ENCODE peak calls at places on chromosomes 1 and 21, in ten cellular contexts. T is aorta, W is small intestine, A is heart left ventricle, G is OCI-LY7, Z is IMR-90, P is kidney, M is mesenchymal stem cell, N is tibial artery, E is testis. Q is an unnamed sample. For H3K4me1, the result is how much of the 10 kb centered on the place peaks cover.

GRCh38 chr1:160681067-160681890 is 30.3 kb downstream of the CD48 start:
- DNase-seq in T (peak), W (peak), A (peak), G (peak), Z (peak), P (peak), M (peak), N (peak), E (peak), Q (peak)

GRCh38 chr1:91569411-91570104 is 68.9 kb downstream of the CDC7 start:
- DNase-seq in T (peak), W (no peak), A (peak), G (no peak), Z (peak), P (peak), M (peak), N (peak), E (peak), Q (peak)

GRCh38 chr1:42420911-42421585 is 34.8 kb downstream of the ZMYND12 start:
- DNase-seq in T (no peak), W (peak), A (peak), G (no peak), Z (peak), P (peak), M (peak), N (no peak), E (peak), Q (peak)

GRCh38 chr1:175683491-175684175 is 59.8 kb downstream of the TNR start:
- DNase-seq in T (no peak), W (no peak), A (no peak), G (no peak), Z (no peak), P (no peak), M (no peak), N (no peak), E (no peak), Q (no peak)

GRCh38 chr21:36450511-36450910 is 29.4 kb downstream of the CLDN14 start:
- DNase-seq in T (no peak), W (no peak), A (no peak), G (no peak), Z (peak), P (no peak), M (no peak), N (no peak), E (no peak), Q (peak)

GRCh38 chr1:22709891-22710687 is 550 bp upstream of the EPHB2 start:
- DNase-seq in T (peak), W (no peak), A (peak), G (peak), Z (peak), P (no peak), M (peak), N (no peak), E (peak), Q (peak)

GRCh38 chr1:97143236-97143882 is 421.8 kb downstream of the PTBP2 start:
- DNase-seq in T (no peak), W (no peak), A (no peak), G (no peak), Z (peak), P (no peak), M (no peak), N (no peak), E (no peak), Q (peak)

GRCh38 chr1:212346586-212346985 is 61.4 kb downstream of the PPP2R5A start:
- DNase-seq in T (no peak), W (no peak), A (no peak), G (no peak), Z (peak), P (no peak), M (no peak), N (no peak), E (no peak), Q (no peak)

GRCh38 chr1:165841582-165842362 is 14.4 kb downstream of the UCK2 start:
- DNase-seq in T (no peak), W (no peak), A (no peak), G (no peak), Z (peak), P (no peak), M (peak), N (no peak), E (no peak), Q (peak)

GRCh38 chr1:179090923-179091322 is 9.1 kb downstream of the TOR3A start:
- DNase-seq in T (no peak), W (no peak), A (no peak), G (no peak), Z (no peak), P (no peak), M (no peak), N (no peak), E (no peak), Q (no peak)

GRCh38 chr1:203537806-203538464 is 44.0 kb downstream of the OPTC start:
- DNase-seq in T (peak), W (peak), A (no peak), G (no peak), Z (peak), P (no peak), M (no peak), N (no peak), E (no peak), Q (peak)

GRCh38 chr21:39867198-39867650 is at the start of gene PCP4:
- DNase-seq in T (no peak), W (peak), A (no peak), G (peak), Z (no peak), P (no peak), M (no peak), N (peak), E (peak), Q (peak)

GRCh38 chr1:215357901-215358300 is 209.2 kb upstream of the KCTD3 start:
- DNase-seq in T (no peak), W (no peak), A (no peak), G (no peak), Z (no peak), P (no peak), M (no peak), N (no peak), E (no peak), Q (no peak)

GRCh38 chr21:46622226-46622625 is 13.2 kb upstream of the PRMT2 start:
- DNase-seq in T (peak), W (peak), A (peak), G (no peak), Z (no peak), P (no peak), M (no peak), N (no peak), E (peak), Q (no peak)

GRCh38 chr1:162497723-162498441 is at the start of gene UHMK1:
- DNase-seq in T (peak), W (peak), A (peak), G (peak), Z (peak), P (peak), M (peak), N (peak), E (peak), Q (peak)

GRCh38 chr1:38071530-38072266 is 25.1 kb upstream of the POU3F1 start:
- DNase-seq in T (no peak), W (peak), A (no peak), G (peak), Z (peak), P (no peak), M (peak), N (no peak), E (no peak), Q (peak)

GRCh38 chr1:114342376-114342775 is 168.6 kb downstream of the TRIM33 start:
- DNase-seq in T (no peak), W (peak), A (no peak), G (no peak), Z (no peak), P (no peak), M (no peak), N (no peak), E (peak), Q (peak)

GRCh38 chr1:216330262-216330661 is 93.0 kb downstream of the USH2A start:
- DNase-seq in T (no peak), W (no peak), A (no peak), G (no peak), Z (peak), P (no peak), M (peak), N (no peak), E (no peak), Q (no peak)

GRCh38 chr1:51433269-51433971 is 85.6 kb downstream of the EPS15 start:
- DNase-seq in T (no peak), W (peak), A (no peak), G (peak), Z (no peak), P (no peak), M (peak), N (no peak), E (no peak), Q (peak)

GRCh38 chr1:183882328-183883167 is 77.6 kb downstream of the RGL1 start:
- DNase-seq in T (no peak), W (no peak), A (no peak), G (no peak), Z (no peak), P (no peak), M (no peak), N (no peak), E (no peak), Q (peak)

GRCh38 chr1:183879477-183879876 is 74.6 kb downstream of the RGL1 start:
- DNase-seq in T (no peak), W (no peak), A (no peak), G (no peak), Z (no peak), P (no peak), M (peak), N (no peak), E (no peak), Q (no peak)

GRCh38 chr1:183881387-183882084 is 76.6 kb downstream of the RGL1 start:
- DNase-seq in T (no peak), W (peak), A (peak), G (no peak), Z (peak), P (peak), M (peak), N (no peak), E (peak), Q (peak)

GRCh38 chr1:183877321-183877720 is 72.4 kb downstream of the RGL1 start:
- DNase-seq in T (peak), W (no peak), A (peak), G (no peak), Z (peak), P (peak), M (no peak), N (peak), E (peak), Q (no peak)

GRCh38 chr1:183879966-183880365 is 75.0 kb downstream of the RGL1 start:
- DNase-seq in T (no peak), W (no peak), A (no peak), G (no peak), Z (no peak), P (no peak), M (no peak), N (no peak), E (no peak), Q (no peak)
- H3K4me1 ChIP-seq in T (under half), W (under half), A (half or more), G (under half), Z (under half), P (under half), M (under half), N (under half), E (half or more), Q (under half)

GRCh38 chr1:111602974-111603373 is 16.6 kb upstream of the RAP1A start:
- DNase-seq in T (no peak), W (no peak), A (no peak), G (no peak), Z (no peak), P (no peak), M (no peak), N (no peak), E (no peak), Q (no peak)
- H3K4me1 ChIP-seq in T (under half), W (under half), A (half or more), G (half or more), Z (under half), P (under half), M (under half), N (under half), E (under half), Q (under half)

DNA sequence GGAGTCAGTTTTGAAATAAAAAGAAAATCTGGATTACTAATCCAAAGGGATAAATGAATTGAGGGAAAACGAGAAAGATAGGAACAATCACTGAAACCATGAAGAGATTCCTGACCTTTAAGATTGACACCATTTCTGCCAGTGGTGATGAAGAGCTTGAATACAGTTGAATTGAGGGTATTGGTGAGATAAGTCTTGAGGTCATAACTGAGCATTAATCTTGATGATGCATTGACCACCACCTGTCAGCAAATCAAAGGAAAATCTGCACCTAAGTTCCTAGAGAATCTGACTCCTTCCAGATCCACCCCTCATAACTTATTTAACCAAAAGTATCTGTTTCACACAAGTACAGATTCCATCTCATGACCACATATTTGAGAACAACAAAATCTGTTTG is 21.6 kb downstream of the RPS27 start:
- DNase-seq in T (no peak), W (no peak), A (no peak), G (no peak), Z (no peak), P (no peak), M (no peak), N (no peak), E (no peak), Q (no peak)
- H3K4me1 ChIP-seq in T (under half), W (under half), A (under half), G (under half), Z (under half), P (under half), M (under half), N (under half), E (under half), Q (under half)

GRCh38 chr1:116923421-116923820 is 13.7 kb downstream of the PTGFRN start:
- DNase-seq in T (no peak), W (no peak), A (no peak), G (no peak), Z (no peak), P (no peak), M (no peak), N (no peak), E (no peak), Q (peak)

GRCh38 chr1:116929961-116930592 is 20.4 kb downstream of the PTGFRN start:
- DNase-seq in T (no peak), W (no peak), A (no peak), G (no peak), Z (no peak), P (no peak), M (no peak), N (no peak), E (no peak), Q (no peak)

GRCh38 chr1:116921937-116922336 is 12.2 kb downstream of the PTGFRN start:
- DNase-seq in T (no peak), W (no peak), A (no peak), G (no peak), Z (no peak), P (no peak), M (no peak), N (no peak), E (no peak), Q (no peak)

GRCh38 chr1:116931016-116931918 is 21.6 kb downstream of the PTGFRN start:
- DNase-seq in T (no peak), W (no peak), A (no peak), G (no peak), Z (no peak), P (no peak), M (no peak), N (no peak), E (no peak), Q (no peak)

GRCh38 chr1:116927049-116927798 is 17.5 kb downstream of the PTGFRN start:
- DNase-seq in T (no peak), W (peak), A (no peak), G (no peak), Z (no peak), P (no peak), M (no peak), N (no peak), E (no peak), Q (no peak)
- H3K4me1 ChIP-seq in T (under half), W (under half), A (under half), G (under half), Z (under half), P (under half), M (under half), N (under half), E (under half), Q (under half)

GRCh38 chr1:16165548-16165947 is 9.7 kb upstream of the EPHA2 start:
- DNase-seq in T (no peak), W (no peak), A (no peak), G (peak), Z (no peak), P (no peak), M (no peak), N (no peak), E (no peak), Q (no peak)
- H3K4me1 ChIP-seq in T (under half), W (under half), A (under half), G (under half), Z (under half), P (under half), M (under half), N (under half), E (under half), Q (under half)

DNA sequence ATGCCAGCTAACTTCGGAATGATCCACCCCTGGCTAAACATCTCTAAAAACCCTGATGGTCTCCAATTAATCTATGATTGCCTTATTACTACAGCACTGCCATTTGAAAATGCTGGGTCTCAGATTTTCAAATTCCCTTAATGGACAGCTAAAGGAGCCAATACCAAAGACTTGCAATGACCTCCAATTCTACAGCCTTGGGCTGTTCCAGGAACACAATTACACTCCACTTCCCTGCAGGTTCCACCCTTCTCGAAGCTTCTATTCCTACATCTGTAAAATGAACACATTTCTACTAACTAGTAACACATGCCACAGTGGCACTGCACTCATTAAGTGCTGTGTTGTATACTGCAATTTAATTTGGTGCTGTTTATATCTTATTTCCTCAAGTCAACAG is 85.7 kb upstream of the AK4 start:
- DNase-seq in T (no peak), W (no peak), A (no peak), G (no peak), Z (no peak), P (no peak), M (no peak), N (no peak), E (no peak), Q (no peak)
- H3K4me1 ChIP-seq in T (under half), W (under half), A (half or more), G (under half), Z (under half), P (under half), M (under half), N (under half), E (under half), Q (under half)

GRCh38 chr21:26964379-26964778 is 2.5 kb downstream of the ADAMTS5 start:
- DNase-seq in T (peak), W (no peak), A (peak), G (no peak), Z (peak), P (peak), M (peak), N (peak), E (peak), Q (no peak)

GRCh38 chr21:26966978-26967913 is at the start of gene ADAMTS5:
- DNase-seq in T (peak), W (no peak), A (peak), G (no peak), Z (peak), P (peak), M (peak), N (peak), E (peak), Q (peak)

GRCh38 chr21:26965567-26966359 is 1.1 kb downstream of the ADAMTS5 start:
- DNase-seq in T (peak), W (no peak), A (peak), G (no peak), Z (peak), P (peak), M (peak), N (peak), E (peak), Q (no peak)

GRCh38 chr21:26965091-26965566 is 1.8 kb downstream of the ADAMTS5 start:
- DNase-seq in T (peak), W (no peak), A (no peak), G (no peak), Z (no peak), P (no peak), M (no peak), N (no peak), E (no peak), Q (no peak)

DNA sequence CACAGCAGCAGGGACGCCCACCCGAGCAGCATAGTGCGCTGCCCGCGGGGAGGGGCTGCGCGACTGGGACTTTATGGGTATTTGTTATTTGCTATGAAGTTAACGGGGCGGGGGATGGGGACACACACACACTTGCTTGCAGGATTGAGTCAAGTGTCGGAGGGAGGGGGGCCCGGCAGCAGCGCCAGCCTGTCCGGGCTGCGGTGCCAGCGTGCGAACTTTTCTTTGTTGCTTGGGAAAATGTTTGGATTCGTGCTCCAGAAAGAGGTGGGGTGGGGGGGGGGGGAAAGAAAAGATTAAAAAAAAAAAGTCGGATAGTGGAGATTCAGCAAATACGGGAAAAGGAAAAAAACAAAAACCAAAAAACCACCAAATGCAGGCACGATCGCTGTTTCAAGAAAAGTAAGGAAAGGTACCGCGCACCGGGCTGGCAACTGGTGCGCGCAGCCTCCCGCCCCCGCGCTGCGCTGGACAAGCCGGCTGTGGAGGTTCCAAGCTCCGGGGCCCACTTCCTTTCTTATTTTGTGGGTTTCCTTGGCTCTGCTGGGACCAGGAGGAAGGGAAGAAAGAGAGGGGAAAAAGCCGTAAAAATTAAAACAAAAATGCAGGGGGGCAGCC is 419 bp downstream of the ADAMTS5 start:
- DNase-seq in T (no peak), W (no peak), A (peak), G (no peak), Z (peak), P (peak), M (peak), N (peak), E (peak), Q (no peak)
- H3K4me1 ChIP-seq in T (under half), W (under half), A (under half), G (under half), Z (under half), P (under half), M (under half), N (under half), E (under half), Q (under half)

GRCh38 chr21:33947451-33948095 is 32.0 kb upstream of the ATP5PO start:
- DNase-seq in T (peak), W (peak), A (peak), G (peak), Z (peak), P (peak), M (peak), N (peak), E (peak), Q (peak)
- H3K4me1 ChIP-seq in T (under half), W (under half), A (under half), G (under half), Z (under half), P (under half), M (under half), N (under half), E (under half), Q (under half)

Q was measured in PC-3.